ENCODE peak calls at places on chromosomes 1 and 21, in eight cellular contexts. N is germinal center; T is small intestine; C is fibroblast of pulmonary artery; E is IMR-90; U is M059J; G is stimulated activated CD8-positive, alpha-beta memory T cell treated with anti-CD3 and anti-CD28 coated beads, Interleukin-7, amount 100 ng/mL, for 1 hour; R is activated CD4-positive, alpha-beta T cell treated with anti-CD3 and anti-CD28 coated beads, Interleukin-2, amount 10 ng/mL, durations not matched to agents 7 days and 5 days. Y is an unnamed sample.

GRCh38 chr1:94079056-94079990 is 41.6 kb downstream of the ABCA4 start:
- DNase-seq in R (no peak), G (no peak), C (peak), N (no peak), T (no peak), E (no peak), U (no peak), Y (no peak)

GRCh38 chr1:32014199-32014936 is 700 bp downstream of the KHDRBS1 start:
- DNase-seq in E (peak), R (peak), C (peak), U (peak), G (no peak), N (peak), T (peak), Y (no peak)

GRCh38 chr1:160646711-160647328 is at the start of gene SLAMF1:
- DNase-seq in E (no peak), G (no peak), R (peak), U (no peak), N (no peak), T (no peak), C (no peak), Y (no peak)

GRCh38 chr1:87950369-87950768 is 621.7 kb downstream of the LMO4 start:
- DNase-seq in G (no peak), N (no peak), E (no peak), T (no peak), R (no peak), U (no peak), C (no peak), Y (no peak)

GRCh38 chr1:38050397-38051141 is 4.0 kb upstream of the POU3F1 start:
- DNase-seq in R (no peak), G (no peak), N (no peak), U (no peak), E (peak), T (no peak), C (no peak), Y (no peak)

GRCh38 chr1:209389258-209389657 is 194.3 kb upstream of the CAMK1G start:
- DNase-seq in R (no peak), C (peak), U (peak), G (no peak), E (peak), N (no peak), T (no peak), Y (no peak)

GRCh38 chr1:186325239-186325638 is 49.8 kb downstream of the TPR start:
- DNase-seq in T (no peak), U (no peak), N (no peak), G (no peak), R (peak), C (peak), E (peak), Y (no peak)

GRCh38 chr1:29239142-29239541 is 2.8 kb downstream of the PTPRU start:
- DNase-seq in G (no peak), R (no peak), U (peak), C (no peak), E (no peak), N (no peak), T (no peak), Y (no peak)

GRCh38 chr1:157025856-157026255 is 19.7 kb downstream of the ARHGEF11 start:
- DNase-seq in C (peak), T (no peak), E (peak), G (no peak), R (no peak), N (no peak), U (no peak), Y (no peak)

GRCh38 chr21:32562426-32562825 is 22.9 kb downstream of the TCP10L start:
- DNase-seq in R (peak), E (peak), T (peak), U (peak), G (no peak), N (no peak), C (peak), Y (no peak)

GRCh38 chr1:54940027-54940426 is 40.4 kb upstream of the TMEM61 start:
- DNase-seq in E (peak), G (no peak), N (no peak), C (peak), R (no peak), U (peak), T (no peak), Y (no peak)

GRCh38 chr1:230170153-230170547 is 103.1 kb downstream of the GALNT2 start:
- DNase-seq in C (no peak), E (no peak), N (no peak), G (no peak), U (no peak), R (no peak), T (no peak), Y (no peak)

GRCh38 chr21:17903029-17903806 is 84.1 kb upstream of the C21orf91 start:
- DNase-seq in G (no peak), N (peak), T (peak), R (no peak), C (peak), E (peak), U (peak), Y (no peak)

GRCh38 chr1:208528577-208529240 is 284.5 kb upstream of the PLXNA2 start:
- DNase-seq in G (no peak), U (no peak), E (no peak), R (no peak), C (no peak), N (no peak), T (no peak), Y (no peak)

GRCh38 chr1:220750126-220750525 is 2.0 kb downstream of the MTARC2 start:
- DNase-seq in R (no peak), E (no peak), C (peak), G (no peak), N (no peak), U (no peak), T (peak), Y (no peak)